ENCODE peak calls at places on chromosomes 4 and X, in four cellular contexts. One of them, this sample, is unnamed.

GRCh38 chr4:124152130-124152529 is 560.4 kb downstream of the ANKRD50 start:
- DNase-seq in sigmoid colon: no peak
- DNase-seq in suprapubic skin: no peak
- DNase-seq in fibroblast of pulmonary artery: no peak
- DNase-seq in this sample: no peak

GRCh38 chr4:119068529-119068962 is 67.1 kb upstream of the MYOZ2 start:
- DNase-seq in suprapubic skin: no peak
- DNase-seq in sigmoid colon: no peak
- DNase-seq in fibroblast of pulmonary artery: no peak
- DNase-seq in this sample: no peak

GRCh38 chr4:137519406-137519805 is 12.9 kb downstream of the PCDH18 start:
- DNase-seq in fibroblast of pulmonary artery: peak; percentile 74
- DNase-seq in sigmoid colon: no peak
- DNase-seq in suprapubic skin: no peak
- DNase-seq in this sample: no peak

GRCh38 chr4:68299492-68300457 is 50.1 kb downstream of the YTHDC1 start:
- DNase-seq in sigmoid colon: no peak
- DNase-seq in fibroblast of pulmonary artery: no peak
- DNase-seq in suprapubic skin: no peak
- DNase-seq in this sample: no peak

GRCh38 chr4:1656132-1656531 is 28.0 kb downstream of the FAM53A start:
- DNase-seq in fibroblast of pulmonary artery: no peak
- DNase-seq in sigmoid colon: no peak
- DNase-seq in suprapubic skin: no peak
- DNase-seq in this sample: no peak

GRCh38 chr4:109014593-109015412 is 251.9 kb upstream of the ETNPPL start:
- DNase-seq in sigmoid colon: no peak
- DNase-seq in suprapubic skin: no peak
- DNase-seq in fibroblast of pulmonary artery: no peak
- DNase-seq in this sample: no peak

GRCh38 chr4:40227284-40227683 is 30.5 kb downstream of the RHOH start:
- DNase-seq in sigmoid colon: no peak
- DNase-seq in suprapubic skin: no peak
- DNase-seq in fibroblast of pulmonary artery: no peak
- DNase-seq in this sample: no peak

GRCh38 chr4:187668683-187669082 is 326.9 kb upstream of the ZFP42 start:
- DNase-seq in suprapubic skin: no peak
- DNase-seq in fibroblast of pulmonary artery: no peak
- DNase-seq in sigmoid colon: no peak
- DNase-seq in this sample: no peak

GRCh38 chr4:64883087-64883926 is 474.1 kb upstream of the TECRL start:
- DNase-seq in suprapubic skin: no peak
- DNase-seq in sigmoid colon: no peak
- DNase-seq in fibroblast of pulmonary artery: no peak
- DNase-seq in this sample: no peak

GRCh38 chrX:120797201-120797938 is 78.3 kb downstream of the CT47B1 start:
- DNase-seq in sigmoid colon: no peak
- DNase-seq in suprapubic skin: no peak
- DNase-seq in fibroblast of pulmonary artery: peak; percentile 59
- DNase-seq in this sample: no peak

GRCh38 chr4:11769425-11769824 is 340.7 kb upstream of the HS3ST1 start:
- DNase-seq in suprapubic skin: no peak
- DNase-seq in fibroblast of pulmonary artery: peak; percentile 88
- DNase-seq in sigmoid colon: no peak
- DNase-seq in this sample: no peak

GRCh38 chr4:89598602-89599001 is 238.4 kb downstream of the SNCA start:
- DNase-seq in suprapubic skin: no peak
- DNase-seq in fibroblast of pulmonary artery: peak; percentile 29
- DNase-seq in sigmoid colon: no peak
- DNase-seq in this sample: no peak

GRCh38 chrX:71859637-71860036 is 51.0 kb upstream of the NHSL2 start:
- DNase-seq in suprapubic skin: no peak
- DNase-seq in fibroblast of pulmonary artery: peak; percentile 44
- DNase-seq in sigmoid colon: no peak
- DNase-seq in this sample: no peak

GRCh38 chr4:127870688-127871087 is 10.0 kb upstream of the PLK4 start:
- DNase-seq in suprapubic skin: no peak
- DNase-seq in sigmoid colon: no peak
- DNase-seq in fibroblast of pulmonary artery: peak; percentile 84
- DNase-seq in this sample: no peak

GRCh38 chr4:131304686-131305085 is 1844.4 kb upstream of the PCDH10 start:
- DNase-seq in sigmoid colon: no peak
- DNase-seq in suprapubic skin: no peak
- DNase-seq in fibroblast of pulmonary artery: no peak
- DNase-seq in this sample: no peak

GRCh38 chr4:61320154-61320553 is 120.0 kb downstream of the ADGRL3 start:
- DNase-seq in sigmoid colon: no peak
- DNase-seq in fibroblast of pulmonary artery: no peak
- DNase-seq in suprapubic skin: no peak
- DNase-seq in this sample: no peak

GRCh38 chr4:2500547-2500946 is 31.6 kb downstream of the RNF4 start:
- DNase-seq in fibroblast of pulmonary artery: no peak
- DNase-seq in sigmoid colon: no peak
- DNase-seq in suprapubic skin: no peak
- DNase-seq in this sample: no peak

GRCh38 chrX:105876658-105877057 is 54.3 kb downstream of the NRK start:
- DNase-seq in suprapubic skin: no peak
- DNase-seq in fibroblast of pulmonary artery: peak; percentile 24
- DNase-seq in sigmoid colon: no peak
- DNase-seq in this sample: no peak

GRCh38 chr4:6126971-6127745 is 73.2 kb downstream of the JAKMIP1 start:
- DNase-seq in fibroblast of pulmonary artery: no peak
- DNase-seq in sigmoid colon: peak; percentile 28
- DNase-seq in suprapubic skin: no peak
- DNase-seq in this sample: no peak

GRCh38 chrX:6707497-6707896 is 172.6 kb upstream of the VCX3A start:
- DNase-seq in sigmoid colon: no peak
- DNase-seq in fibroblast of pulmonary artery: no peak
- DNase-seq in suprapubic skin: no peak
- DNase-seq in this sample: no peak

GRCh38 chr4:41745292-41746024 is 3.1 kb downstream of the PHOX2B start:
- DNase-seq in suprapubic skin: no peak
- DNase-seq in sigmoid colon: no peak
- DNase-seq in fibroblast of pulmonary artery: no peak
- DNase-seq in this sample: no peak

GRCh38 chr4:7559741-7560376 is 125.1 kb upstream of the PSAPL1 start:
- DNase-seq in fibroblast of pulmonary artery: no peak
- DNase-seq in suprapubic skin: no peak
- DNase-seq in sigmoid colon: no peak
- DNase-seq in this sample: no peak

GRCh38 chr4:176879370-176880116 is 86.8 kb upstream of the VEGFC start:
- DNase-seq in suprapubic skin: no peak
- DNase-seq in sigmoid colon: no peak
- DNase-seq in fibroblast of pulmonary artery: peak; percentile 63
- DNase-seq in this sample: no peak

GRCh38 chrX:65752294-65752693 is 84.8 kb downstream of the MSN start:
- DNase-seq in suprapubic skin: no peak
- DNase-seq in sigmoid colon: no peak
- DNase-seq in fibroblast of pulmonary artery: no peak
- DNase-seq in this sample: no peak

GRCh38 chr4:145736241-145736831 is 56.4 kb downstream of the C4orf51 start:
- DNase-seq in fibroblast of pulmonary artery: peak; percentile 59
- DNase-seq in suprapubic skin: no peak
- DNase-seq in sigmoid colon: peak; percentile 87
- DNase-seq in this sample: peak; percentile 92

GRCh38 chr4:111811661-111812060 is 333.6 kb upstream of the FAM241A start:
- DNase-seq in sigmoid colon: no peak
- DNase-seq in suprapubic skin: no peak
- DNase-seq in fibroblast of pulmonary artery: no peak
- DNase-seq in this sample: no peak

GRCh38 chrX:132875705-132876508 is 82.5 kb downstream of the HS6ST2 start:
- DNase-seq in sigmoid colon: no peak
- DNase-seq in fibroblast of pulmonary artery: no peak
- DNase-seq in suprapubic skin: no peak
- DNase-seq in this sample: no peak

GRCh38 chr4:26337612-26338011 is 16.8 kb downstream of the RBPJ start:
- DNase-seq in sigmoid colon: no peak
- DNase-seq in suprapubic skin: no peak
- DNase-seq in fibroblast of pulmonary artery: no peak
- DNase-seq in this sample: no peak
- H3K4me3 ChIP-seq in sigmoid colon: no peak overlapping the region
- H3K4me3 ChIP-seq in suprapubic skin: no peak overlapping the region
- H3K4me3 ChIP-seq in fibroblast of pulmonary artery: no peak overlapping the region
- H3K4me3 ChIP-seq in this sample: no peak overlapping the region

GRCh38 chrX:149825424-149825823 is 43.7 kb downstream of the MAGEA9 start:
- DNase-seq in suprapubic skin: no peak
- DNase-seq in fibroblast of pulmonary artery: peak; percentile 8
- DNase-seq in sigmoid colon: no peak
- DNase-seq in this sample: no peak

GRCh38 chrX:149831473-149831872 is 49.5 kb upstream of the MAGEA8 start:
- DNase-seq in sigmoid colon: no peak
- DNase-seq in suprapubic skin: no peak
- DNase-seq in fibroblast of pulmonary artery: no peak
- DNase-seq in this sample: no peak

GRCh38 chrX:149827254-149827653 is 45.5 kb downstream of the MAGEA9 start:
- DNase-seq in fibroblast of pulmonary artery: no peak
- DNase-seq in suprapubic skin: no peak
- DNase-seq in sigmoid colon: no peak
- DNase-seq in this sample: no peak

GRCh38 chrX:149830192-149830873 is 48.6 kb downstream of the MAGEA9 start:
- DNase-seq in fibroblast of pulmonary artery: peak; percentile 16
- DNase-seq in suprapubic skin: no peak
- DNase-seq in sigmoid colon: no peak
- DNase-seq in this sample: no peak

GRCh38 chrX:149829751-149830191 is 48.0 kb downstream of the MAGEA9 start:
- DNase-seq in suprapubic skin: no peak
- DNase-seq in fibroblast of pulmonary artery: peak; percentile 8
- DNase-seq in sigmoid colon: no peak
- DNase-seq in this sample: no peak
- H3K4me3 ChIP-seq in suprapubic skin: peak overlapping the region; percentile 22
- H3K4me3 ChIP-seq in fibroblast of pulmonary artery: peak overlapping the region; percentile 30
- H3K4me3 ChIP-seq in sigmoid colon: peak overlapping the region; percentile 39
- H3K4me3 ChIP-seq in this sample: peak overlapping the region; percentile 35

GRCh38 chr4:159043861-159044260 is 59.0 kb upstream of the RAPGEF2 start:
- DNase-seq in sigmoid colon: no peak
- DNase-seq in fibroblast of pulmonary artery: no peak
- DNase-seq in suprapubic skin: no peak
- DNase-seq in this sample: no peak

GRCh38 chr4:159045321-159045720 is 57.6 kb upstream of the RAPGEF2 start:
- DNase-seq in suprapubic skin: no peak
- DNase-seq in sigmoid colon: no peak
- DNase-seq in fibroblast of pulmonary artery: no peak
- DNase-seq in this sample: no peak

GRCh38 chr4:159041058-159042034 is 61.5 kb upstream of the RAPGEF2 start:
- DNase-seq in suprapubic skin: no peak
- DNase-seq in fibroblast of pulmonary artery: no peak
- DNase-seq in sigmoid colon: no peak
- DNase-seq in this sample: no peak

GRCh38 chr4:159046683-159047082 is 56.2 kb upstream of the RAPGEF2 start:
- DNase-seq in sigmoid colon: no peak
- DNase-seq in fibroblast of pulmonary artery: no peak
- DNase-seq in suprapubic skin: no peak
- DNase-seq in this sample: no peak

GRCh38 chr4:159042097-159042605 is 60.7 kb upstream of the RAPGEF2 start:
- DNase-seq in sigmoid colon: no peak
- DNase-seq in suprapubic skin: no peak
- DNase-seq in fibroblast of pulmonary artery: no peak
- DNase-seq in this sample: no peak
- H3K4me3 ChIP-seq in sigmoid colon: no peak overlapping the region
- H3K4me3 ChIP-seq in suprapubic skin: no peak overlapping the region
- H3K4me3 ChIP-seq in fibroblast of pulmonary artery: no peak overlapping the region
- H3K4me3 ChIP-seq in this sample: no peak overlapping the region

GRCh38 chrX:68429216-68429615 is 4.1 kb downstream of the OPHN1 start:
- DNase-seq in fibroblast of pulmonary artery: no peak
- DNase-seq in suprapubic skin: no peak
- DNase-seq in sigmoid colon: no peak
- DNase-seq in this sample: no peak

GRCh38 chrX:68433981-68434299 is 645 bp upstream of the OPHN1 start:
- DNase-seq in suprapubic skin: no peak
- DNase-seq in fibroblast of pulmonary artery: no peak
- DNase-seq in sigmoid colon: no peak
- DNase-seq in this sample: no peak

GRCh38 chrX:68432648-68433047 is 647 bp downstream of the OPHN1 start:
- DNase-seq in suprapubic skin: no peak
- DNase-seq in fibroblast of pulmonary artery: no peak
- DNase-seq in sigmoid colon: no peak
- DNase-seq in this sample: no peak

GRCh38 chrX:68431836-68432235 is 1.5 kb downstream of the OPHN1 start:
- DNase-seq in fibroblast of pulmonary artery: no peak
- DNase-seq in sigmoid colon: no peak
- DNase-seq in suprapubic skin: no peak
- DNase-seq in this sample: no peak

DNA sequence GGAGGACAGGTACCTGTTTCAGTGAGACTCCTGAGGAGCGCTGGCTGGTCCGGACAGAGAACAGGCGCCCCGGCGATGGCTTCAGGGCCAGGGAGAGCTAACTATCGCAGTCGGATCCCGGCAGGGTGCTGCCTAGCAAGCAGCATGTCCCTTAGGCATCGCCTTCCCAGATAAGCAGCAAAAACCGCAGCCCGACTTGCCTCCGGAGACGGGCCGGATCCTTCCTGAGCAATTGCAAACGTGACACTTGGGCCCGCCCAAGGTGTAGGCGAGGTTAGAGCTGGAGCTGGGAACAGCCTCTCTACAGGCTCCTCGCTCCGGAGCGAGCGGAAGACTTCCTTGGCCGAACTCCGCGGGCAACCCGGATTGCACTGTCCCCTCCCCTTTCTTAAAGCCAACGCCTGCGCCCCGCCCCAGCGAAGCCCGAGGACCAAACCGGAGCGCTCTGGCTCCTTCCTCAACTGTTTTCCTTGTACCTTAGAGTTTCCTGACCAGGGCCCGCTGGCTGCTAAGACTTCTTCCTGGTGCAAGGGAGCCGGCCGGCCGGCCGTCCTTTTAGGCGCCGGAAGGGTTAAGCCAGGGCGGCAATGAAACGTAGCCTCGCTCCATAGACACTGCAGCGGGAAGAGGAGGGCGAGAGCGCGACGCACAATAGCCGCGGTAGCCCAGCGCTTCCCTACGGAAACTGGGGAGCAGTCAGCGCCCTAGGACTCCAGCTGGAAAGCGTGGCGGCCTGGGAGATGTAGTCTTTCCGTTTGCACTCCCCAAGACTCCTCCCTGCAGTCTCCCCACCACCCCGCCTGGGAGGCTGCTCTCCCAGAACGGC is at the start of gene OPHN1:
- DNase-seq in fibroblast of pulmonary artery: peak; percentile 78
- DNase-seq in suprapubic skin: peak; percentile 80
- DNase-seq in sigmoid colon: peak; percentile 90
- DNase-seq in this sample: peak; percentile 8
- H3K4me3 ChIP-seq in fibroblast of pulmonary artery: peak within 1 kb of the TSS; percentile 65
- H3K4me3 ChIP-seq in suprapubic skin: peak within 1 kb of the TSS; percentile 65
- H3K4me3 ChIP-seq in sigmoid colon: peak within 1 kb of the TSS; percentile 62
- H3K4me3 ChIP-seq in this sample: peak within 1 kb of the TSS; percentile 50

DNA sequence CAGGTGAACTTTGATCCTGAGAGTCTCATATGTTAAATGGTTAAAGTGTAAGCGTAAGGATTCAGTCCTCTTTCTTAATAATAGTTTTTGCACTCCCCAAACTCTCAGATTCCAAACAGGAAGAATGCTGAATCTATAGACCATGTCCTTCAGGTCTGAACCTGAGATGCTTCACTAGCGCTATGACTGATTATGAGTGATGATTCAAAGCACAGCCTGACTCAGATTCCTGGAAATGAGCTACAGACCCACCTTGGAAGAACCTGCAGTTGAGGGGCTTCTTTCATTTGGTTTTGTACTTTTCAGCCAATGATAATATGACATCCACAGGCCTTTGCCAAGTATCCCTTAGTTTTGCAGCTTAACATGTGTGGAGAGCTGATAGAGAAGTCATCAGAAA is 1.4 kb downstream of the EDNRA start:
- DNase-seq in suprapubic skin: no peak
- DNase-seq in sigmoid colon: no peak
- DNase-seq in fibroblast of pulmonary artery: no peak
- DNase-seq in this sample: no peak
- H3K4me3 ChIP-seq in suprapubic skin: peak overlapping the region; percentile 64
- H3K4me3 ChIP-seq in sigmoid colon: peak overlapping the region; percentile 54
- H3K4me3 ChIP-seq in fibroblast of pulmonary artery: peak overlapping the region; percentile 58
- H3K4me3 ChIP-seq in this sample: peak overlapping the region; percentile 37